ENCODE peak calls at places on chromosomes 12 and 14, in seven cellular contexts. N, X, F, K, B, L and H are unnamed samples.

GRCh38 chr12:2198088-2198501 is 145.3 kb downstream of the CACNA1C start:
- DNase-seq in N (peak), X (no peak), F (no peak), K (no peak), B (no peak), L (no peak), H (peak)

GRCh38 chr12:34526946-34527345 is 504.6 kb downstream of the ALG10 start:
- DNase-seq in N (no peak), X (peak), F (no peak), K (no peak), B (no peak), L (no peak), H (peak)

GRCh38 chr12:50117057-50117622 is 5.1 kb downstream of the COX14 start:
- DNase-seq in N (no peak), X (no peak), F (no peak), K (no peak), B (no peak), L (no peak), H (no peak)

GRCh38 chr14:69317780-69318179 is 57.8 kb downstream of the GALNT16 start:
- DNase-seq in N (no peak), X (no peak), F (peak), K (no peak), B (no peak), L (no peak), H (no peak)

GRCh38 chr14:25463475-25463874 is 413.5 kb upstream of the STXBP6 start:
- DNase-seq in N (no peak), X (no peak), F (no peak), K (no peak), B (no peak), L (no peak), H (no peak)

GRCh38 chr14:91009501-91010152 is 50.8 kb downstream of the RPS6KA5 start:
- DNase-seq in N (no peak), X (no peak), F (no peak), K (no peak), B (no peak), L (no peak), H (no peak)

GRCh38 chr14:52080817-52081755 is 12.2 kb upstream of the NID2 start:
- DNase-seq in N (peak), X (peak), F (no peak), K (no peak), B (no peak), L (no peak), H (peak)

GRCh38 chr14:104101651-104102281 is 16.3 kb downstream of the ASPG start:
- DNase-seq in N (no peak), X (no peak), F (peak), K (no peak), B (no peak), L (no peak), H (no peak)

GRCh38 chr14:103872492-103873113 is 25.2 kb upstream of the PPP1R13B start:
- DNase-seq in N (no peak), X (no peak), F (no peak), K (no peak), B (no peak), L (no peak), H (no peak)

GRCh38 chr12:87196329-87196728 is 832.9 kb downstream of the C12orf50 start:
- DNase-seq in N (no peak), X (no peak), F (no peak), K (no peak), B (no peak), L (no peak), H (peak)

GRCh38 chr14:22767323-22767589 is 768 bp downstream of the OXA1L start:
- DNase-seq in N (no peak), X (peak), F (no peak), K (no peak), B (no peak), L (no peak), H (no peak)

GRCh38 chr12:3081886-3082285 is 4.7 kb downstream of the TSPAN9 start:
- DNase-seq in N (no peak), X (no peak), F (no peak), K (no peak), B (no peak), L (no peak), H (no peak)

GRCh38 chr14:68210729-68211299 is 391.2 kb downstream of the RAD51B start:
- DNase-seq in N (peak), X (no peak), F (no peak), K (no peak), B (no peak), L (peak), H (peak)

GRCh38 chr12:53060721-53061276 is 10.9 kb downstream of the TNS2 start:
- DNase-seq in N (no peak), X (peak), F (peak), K (no peak), B (no peak), L (no peak), H (no peak)

GRCh38 chr14:92914087-92914656 is 8.8 kb upstream of the CHGA start:
- DNase-seq in N (peak), X (no peak), F (no peak), K (no peak), B (no peak), L (no peak), H (no peak)

GRCh38 chr12:2689393-2689792 is 105.4 kb upstream of the FKBP4 start:
- DNase-seq in N (no peak), X (no peak), F (no peak), K (no peak), B (no peak), L (no peak), H (no peak)

GRCh38 chr14:89617471-89618291 is 200.6 kb upstream of the FOXN3 start:
- DNase-seq in N (peak), X (peak), F (no peak), K (peak), B (no peak), L (no peak), H (peak)

GRCh38 chr12:108609535-108610335 is 11.9 kb upstream of the TMEM119 start:
- DNase-seq in N (peak), X (no peak), F (no peak), K (no peak), B (no peak), L (no peak), H (peak)

GRCh38 chr12:132285991-132286681 is 43.3 kb downstream of the GALNT9 start:
- DNase-seq in N (peak), X (peak), F (peak), K (peak), B (no peak), L (no peak), H (peak)

GRCh38 chr14:29144598-29144997 is 378.0 kb downstream of the FOXG1 start:
- DNase-seq in N (peak), X (no peak), F (no peak), K (no peak), B (no peak), L (no peak), H (peak)

GRCh38 chr14:94850332-94851211 is 80.7 kb upstream of the GSC start:
- DNase-seq in N (no peak), X (peak), F (no peak), K (no peak), B (no peak), L (no peak), H (no peak)

GRCh38 chr12:44589697-44590096 is 286.4 kb downstream of the NELL2 start:
- DNase-seq in N (no peak), X (peak), F (no peak), K (no peak), B (no peak), L (no peak), H (peak)

GRCh38 chr12:2998789-2999264 is 39.6 kb downstream of the TEAD4 start:
- DNase-seq in N (peak), X (no peak), F (no peak), K (no peak), B (no peak), L (no peak), H (peak)

GRCh38 chr12:13039557-13039956 is 4.6 kb upstream of the FAM234B start:
- DNase-seq in N (no peak), X (no peak), F (no peak), K (no peak), B (no peak), L (no peak), H (no peak)

GRCh38 chr14:32468955-32469354 is 139.9 kb downstream of the AKAP6 start:
- DNase-seq in N (peak), X (no peak), F (no peak), K (no peak), B (no peak), L (no peak), H (peak)

GRCh38 chr14:75448209-75448608 is 20.4 kb downstream of the JDP2 start:
- DNase-seq in N (no peak), X (no peak), F (no peak), K (no peak), B (no peak), L (no peak), H (no peak)

GRCh38 chr12:12998248-12998647 is 1.8 kb downstream of the HEBP1 start:
- DNase-seq in N (no peak), X (no peak), F (no peak), K (no peak), B (no peak), L (no peak), H (no peak)

GRCh38 chr12:11746940-11747716 is 97.7 kb downstream of the ETV6 start:
- DNase-seq in N (no peak), X (no peak), F (no peak), K (no peak), B (no peak), L (no peak), H (no peak)

GRCh38 chr12:7749442-7749841 is 2.3 kb upstream of the CLEC4C start:
- DNase-seq in N (no peak), X (no peak), F (no peak), K (no peak), B (no peak), L (no peak), H (no peak)

GRCh38 chr12:124125472-124125871 is 152.5 kb downstream of the ZNF664 start:
- DNase-seq in N (no peak), X (peak), F (no peak), K (no peak), B (no peak), L (no peak), H (no peak)

GRCh38 chr14:21244546-21244945 is 24.7 kb downstream of the HNRNPC start:
- DNase-seq in N (no peak), X (no peak), F (no peak), K (no peak), B (no peak), L (no peak), H (no peak)

GRCh38 chr12:3810540-3810939 is 57.6 kb upstream of the CRACR2A start:
- DNase-seq in N (no peak), X (no peak), F (no peak), K (no peak), B (no peak), L (no peak), H (no peak)